ENCODE peak calls at places on chromosomes 12 and 14, in ten cellular contexts. One of them, this sample, is unnamed.

GRCh38 chr14:61193471-61193870 is 87.7 kb downstream of the TMEM30B start:
- DNase-seq in naive thymus-derived CD8-positive, alpha-beta T cell: no peak
- DNase-seq in GM03348: no peak
- DNase-seq in B cell: no peak
- DNase-seq in transverse colon: no peak
- DNase-seq in stimulated activated CD4-positive, alpha-beta T cell treated with anti-CD3 and anti-CD28 coated beads, Interleukin-1b, Interleukin-23, amount 100 ng/mL, for 24 hours: no peak
- DNase-seq in Caki2: no peak
- DNase-seq in HT1080: no peak
- DNase-seq in pancreas: no peak
- DNase-seq in NCI-H345: no peak
- DNase-seq in this sample: no peak

GRCh38 chr12:848519-849191 is 96.3 kb downstream of the WNK1 start:
- DNase-seq in Caki2: peak
- DNase-seq in transverse colon: no peak
- DNase-seq in stimulated activated CD4-positive, alpha-beta T cell treated with anti-CD3 and anti-CD28 coated beads, Interleukin-1b, Interleukin-23, amount 100 ng/mL, for 24 hours: no peak
- DNase-seq in NCI-H345: no peak
- DNase-seq in naive thymus-derived CD8-positive, alpha-beta T cell: no peak
- DNase-seq in HT1080: no peak
- DNase-seq in pancreas: no peak
- DNase-seq in GM03348: peak
- DNase-seq in B cell: no peak
- DNase-seq in this sample: peak

GRCh38 chr14:24376448-24377070 is 8.6 kb downstream of the NFATC4 start:
- DNase-seq in pancreas: no peak
- DNase-seq in GM03348: no peak
- DNase-seq in Caki2: no peak
- DNase-seq in naive thymus-derived CD8-positive, alpha-beta T cell: no peak
- DNase-seq in HT1080: no peak
- DNase-seq in stimulated activated CD4-positive, alpha-beta T cell treated with anti-CD3 and anti-CD28 coated beads, Interleukin-1b, Interleukin-23, amount 100 ng/mL, for 24 hours: no peak
- DNase-seq in NCI-H345: no peak
- DNase-seq in transverse colon: no peak
- DNase-seq in B cell: no peak
- DNase-seq in this sample: no peak

GRCh38 chr12:113241191-113242017 is 20.1 kb downstream of the TPCN1 start:
- DNase-seq in HT1080: no peak
- DNase-seq in B cell: no peak
- DNase-seq in transverse colon: peak
- DNase-seq in pancreas: no peak
- DNase-seq in stimulated activated CD4-positive, alpha-beta T cell treated with anti-CD3 and anti-CD28 coated beads, Interleukin-1b, Interleukin-23, amount 100 ng/mL, for 24 hours: no peak
- DNase-seq in Caki2: peak
- DNase-seq in naive thymus-derived CD8-positive, alpha-beta T cell: no peak
- DNase-seq in GM03348: peak
- DNase-seq in NCI-H345: peak
- DNase-seq in this sample: peak

GRCh38 chr12:13007496-13008233 is 7.6 kb upstream of the HEBP1 start:
- DNase-seq in naive thymus-derived CD8-positive, alpha-beta T cell: no peak
- DNase-seq in NCI-H345: no peak
- DNase-seq in pancreas: no peak
- DNase-seq in transverse colon: no peak
- DNase-seq in GM03348: no peak
- DNase-seq in Caki2: no peak
- DNase-seq in HT1080: no peak
- DNase-seq in stimulated activated CD4-positive, alpha-beta T cell treated with anti-CD3 and anti-CD28 coated beads, Interleukin-1b, Interleukin-23, amount 100 ng/mL, for 24 hours: no peak
- DNase-seq in B cell: no peak
- DNase-seq in this sample: no peak

GRCh38 chr12:54360717-54361456 is 3.4 kb downstream of the GPR84 start:
- DNase-seq in transverse colon: peak
- DNase-seq in stimulated activated CD4-positive, alpha-beta T cell treated with anti-CD3 and anti-CD28 coated beads, Interleukin-1b, Interleukin-23, amount 100 ng/mL, for 24 hours: no peak
- DNase-seq in Caki2: peak
- DNase-seq in pancreas: peak
- DNase-seq in naive thymus-derived CD8-positive, alpha-beta T cell: peak
- DNase-seq in GM03348: peak
- DNase-seq in NCI-H345: peak
- DNase-seq in B cell: peak
- DNase-seq in HT1080: peak
- DNase-seq in this sample: peak

GRCh38 chr12:62396750-62397149 is 69.9 kb upstream of the MON2 start:
- DNase-seq in B cell: no peak
- DNase-seq in GM03348: no peak
- DNase-seq in HT1080: no peak
- DNase-seq in transverse colon: no peak
- DNase-seq in NCI-H345: no peak
- DNase-seq in naive thymus-derived CD8-positive, alpha-beta T cell: no peak
- DNase-seq in Caki2: no peak
- DNase-seq in pancreas: no peak
- DNase-seq in stimulated activated CD4-positive, alpha-beta T cell treated with anti-CD3 and anti-CD28 coated beads, Interleukin-1b, Interleukin-23, amount 100 ng/mL, for 24 hours: no peak
- DNase-seq in this sample: no peak

GRCh38 chr12:70724444-70724843 is 87.2 kb upstream of the PTPRB start:
- DNase-seq in Caki2: no peak
- DNase-seq in B cell: no peak
- DNase-seq in transverse colon: no peak
- DNase-seq in NCI-H345: no peak
- DNase-seq in HT1080: no peak
- DNase-seq in stimulated activated CD4-positive, alpha-beta T cell treated with anti-CD3 and anti-CD28 coated beads, Interleukin-1b, Interleukin-23, amount 100 ng/mL, for 24 hours: no peak
- DNase-seq in naive thymus-derived CD8-positive, alpha-beta T cell: no peak
- DNase-seq in GM03348: no peak
- DNase-seq in pancreas: no peak
- DNase-seq in this sample: peak

GRCh38 chr14:49954171-49954631 is 61.3 kb downstream of the ARF6 start:
- DNase-seq in GM03348: peak
- DNase-seq in pancreas: no peak
- DNase-seq in Caki2: no peak
- DNase-seq in HT1080: no peak
- DNase-seq in stimulated activated CD4-positive, alpha-beta T cell treated with anti-CD3 and anti-CD28 coated beads, Interleukin-1b, Interleukin-23, amount 100 ng/mL, for 24 hours: no peak
- DNase-seq in B cell: no peak
- DNase-seq in NCI-H345: no peak
- DNase-seq in transverse colon: no peak
- DNase-seq in naive thymus-derived CD8-positive, alpha-beta T cell: no peak
- DNase-seq in this sample: peak

GRCh38 chr12:104220931-104221330 is 5.4 kb downstream of the TXNRD1 start:
- DNase-seq in NCI-H345: no peak
- DNase-seq in B cell: no peak
- DNase-seq in GM03348: no peak
- DNase-seq in naive thymus-derived CD8-positive, alpha-beta T cell: no peak
- DNase-seq in pancreas: no peak
- DNase-seq in Caki2: no peak
- DNase-seq in HT1080: no peak
- DNase-seq in transverse colon: no peak
- DNase-seq in stimulated activated CD4-positive, alpha-beta T cell treated with anti-CD3 and anti-CD28 coated beads, Interleukin-1b, Interleukin-23, amount 100 ng/mL, for 24 hours: no peak
- DNase-seq in this sample: no peak

GRCh38 chr12:70243510-70244331 is 488 bp downstream of the CNOT2 start:
- DNase-seq in GM03348: peak
- DNase-seq in transverse colon: peak
- DNase-seq in NCI-H345: peak
- DNase-seq in naive thymus-derived CD8-positive, alpha-beta T cell: peak
- DNase-seq in HT1080: peak
- DNase-seq in B cell: peak
- DNase-seq in stimulated activated CD4-positive, alpha-beta T cell treated with anti-CD3 and anti-CD28 coated beads, Interleukin-1b, Interleukin-23, amount 100 ng/mL, for 24 hours: peak
- DNase-seq in pancreas: peak
- DNase-seq in Caki2: peak
- DNase-seq in this sample: peak

GRCh38 chr14:60618200-60618599 is 31.1 kb downstream of the SIX1 start:
- DNase-seq in naive thymus-derived CD8-positive, alpha-beta T cell: no peak
- DNase-seq in NCI-H345: peak
- DNase-seq in Caki2: no peak
- DNase-seq in pancreas: no peak
- DNase-seq in HT1080: no peak
- DNase-seq in GM03348: no peak
- DNase-seq in transverse colon: no peak
- DNase-seq in B cell: no peak
- DNase-seq in stimulated activated CD4-positive, alpha-beta T cell treated with anti-CD3 and anti-CD28 coated beads, Interleukin-1b, Interleukin-23, amount 100 ng/mL, for 24 hours: no peak
- DNase-seq in this sample: no peak

GRCh38 chr12:49225551-49226166 is 36.8 kb upstream of the TUBA1A start:
- DNase-seq in pancreas: no peak
- DNase-seq in NCI-H345: no peak
- DNase-seq in GM03348: peak
- DNase-seq in transverse colon: peak
- DNase-seq in naive thymus-derived CD8-positive, alpha-beta T cell: no peak
- DNase-seq in B cell: no peak
- DNase-seq in Caki2: peak
- DNase-seq in HT1080: peak
- DNase-seq in stimulated activated CD4-positive, alpha-beta T cell treated with anti-CD3 and anti-CD28 coated beads, Interleukin-1b, Interleukin-23, amount 100 ng/mL, for 24 hours: no peak
- DNase-seq in this sample: peak

GRCh38 chr12:5716221-5716620 is 228.8 kb downstream of the ANO2 start:
- DNase-seq in naive thymus-derived CD8-positive, alpha-beta T cell: no peak
- DNase-seq in transverse colon: peak
- DNase-seq in HT1080: peak
- DNase-seq in Caki2: peak
- DNase-seq in stimulated activated CD4-positive, alpha-beta T cell treated with anti-CD3 and anti-CD28 coated beads, Interleukin-1b, Interleukin-23, amount 100 ng/mL, for 24 hours: no peak
- DNase-seq in B cell: no peak
- DNase-seq in pancreas: no peak
- DNase-seq in NCI-H345: no peak
- DNase-seq in GM03348: peak
- DNase-seq in this sample: no peak